ENCODE peak calls at places on chromosomes 4 and X, in four cellular contexts. I is SK-N-SH, E is K562, R is HepG2. Q is an unnamed sample.

GRCh38 chr4:80610845-80611244 is 275.3 kb downstream of the CFAP299 start:
- DNase-seq in I (no peak), E (no peak), R (no peak), Q (no peak)

GRCh38 chr4:10123227-10124101 is 6.9 kb upstream of the WDR1 start:
- DNase-seq in I (peak; percentile 34), E (no peak), R (peak; percentile 86), Q (peak; percentile 52)

GRCh38 chr4:16588170-16588569 is 310.3 kb downstream of the LDB2 start:
- DNase-seq in I (no peak), E (no peak), R (no peak), Q (no peak)

GRCh38 chrX:10794203-10794630 is 173.8 kb upstream of the MID1 start:
- DNase-seq in I (no peak), E (no peak), R (no peak), Q (no peak)

GRCh38 chr4:6172093-6172926 is 28.0 kb downstream of the JAKMIP1 start:
- DNase-seq in I (peak; percentile 80), E (no peak), R (no peak), Q (no peak)

GRCh38 chrX:71216446-71216845 is 6.6 kb upstream of the GJB1 start:
- DNase-seq in I (no peak), E (no peak), R (peak; percentile 42), Q (no peak)

GRCh38 chr4:20252656-20253271 is 1.1 kb downstream of the SLIT2 start:
- DNase-seq in I (peak; percentile 55), E (no peak), R (no peak), Q (peak; percentile 33)

GRCh38 chr4:173343832-173344397 is 9.8 kb upstream of the HMGB2 start:
- DNase-seq in I (no peak), E (no peak), R (no peak), Q (no peak)

GRCh38 chrX:149365061-149365460 is 140.0 kb downstream of the IDS start:
- DNase-seq in I (no peak), E (no peak), R (peak; percentile 2), Q (no peak)

GRCh38 chr4:47528651-47529050 is 43.6 kb downstream of the ATP10D start:
- DNase-seq in I (no peak), E (no peak), R (no peak), Q (no peak)

GRCh38 chr4:16226816-16227461 is 668 bp upstream of the TAPT1 start:
- DNase-seq in I (peak; percentile 76), E (peak; percentile 52), R (peak; percentile 35), Q (peak; percentile 65)

GRCh38 chr4:2831611-2832308 is 11.9 kb upstream of the ADD1 start:
- DNase-seq in I (peak; percentile 23), E (no peak), R (no peak), Q (no peak)

GRCh38 chr4:87853108-87853507 is 20.3 kb downstream of the MEPE start:
- DNase-seq in I (peak; percentile 44), E (no peak), R (peak; percentile 60), Q (no peak)

GRCh38 chr4:70838400-70838971 is 1.2 kb downstream of the GRSF1 start:
- DNase-seq in I (peak; percentile 49), E (no peak), R (no peak), Q (no peak)

GRCh38 chr4:158155656-158156356 is 17.0 kb downstream of the GASK1B start:
- DNase-seq in I (no peak), E (no peak), R (no peak), Q (no peak)

GRCh38 chrX:41022579-41022978 is 62.7 kb upstream of the USP9X start:
- DNase-seq in I (no peak), E (no peak), R (peak; percentile 83), Q (no peak)

GRCh38 chrX:74506310-74507115 is 85.2 kb downstream of the SLC16A2 start:
- DNase-seq in I (no peak), E (no peak), R (no peak), Q (no peak)

GRCh38 chrX:70481424-70481823 is 36.8 kb downstream of the DLG3 start:
- DNase-seq in I (no peak), E (no peak), R (no peak), Q (no peak)

GRCh38 chrX:136209016-136209738 is 42.0 kb downstream of the MAP7D3 start:
- DNase-seq in I (peak; percentile 62), E (peak; percentile 50), R (no peak), Q (peak; percentile 31)

GRCh38 chr4:74006009-74006476 is 7.6 kb upstream of the CXCL5 start:
- DNase-seq in I (no peak), E (no peak), R (no peak), Q (no peak)

GRCh38 chrX:129641941-129642340 is 12.8 kb downstream of the APLN start:
- DNase-seq in I (no peak), E (no peak), R (no peak), Q (no peak)

GRCh38 chr4:168631241-168632151 is 134.6 kb downstream of the PALLD start:
- DNase-seq in I (peak; percentile 87), E (no peak), R (no peak), Q (peak; percentile 72)

GRCh38 chrX:41759817-41760216 is 35.8 kb downstream of the GPR82 start:
- DNase-seq in I (peak; percentile 14), E (peak; percentile 14), R (peak; percentile 4), Q (no peak)

GRCh38 chr4:118745357-118745756 is 60.2 kb downstream of the METTL14 start:
- DNase-seq in I (no peak), E (no peak), R (no peak), Q (no peak)

GRCh38 chr4:73589261-73589847 is 30.9 kb downstream of the RASSF6 start:
- DNase-seq in I (no peak), E (no peak), R (no peak), Q (no peak)

GRCh38 chrX:120457766-120458180 is 11.3 kb downstream of the LAMP2 start:
- DNase-seq in I (no peak), E (no peak), R (no peak), Q (no peak)

GRCh38 chrX:102599950-102600579 is 750 bp downstream of the ARMCX5 start:
- DNase-seq in I (no peak), E (no peak), R (no peak), Q (no peak)

GRCh38 chr4:15649914-15650545 is 5.1 kb downstream of the FBXL5 start:
- DNase-seq in I (peak; percentile 52), E (peak; percentile 50), R (peak; percentile 59), Q (peak; percentile 37)

GRCh38 chr4:88814043-88814617 is 116.5 kb upstream of the NAP1L5 start:
- DNase-seq in I (no peak), E (no peak), R (no peak), Q (peak; percentile 22)

GRCh38 chr4:6256141-6256540 is 13.5 kb upstream of the WFS1 start:
- DNase-seq in I (no peak), E (no peak), R (no peak), Q (no peak)

GRCh38 chrX:13938053-13938765 is 91.5 kb downstream of the GEMIN8 start:
- DNase-seq in I (peak; percentile 82), E (no peak), R (no peak), Q (peak; percentile 75)

GRCh38 chrX:1425381-1425780 is 27.3 kb downstream of the ASMTL start:
- DNase-seq in I (no peak), E (no peak), R (no peak), Q (no peak)

GRCh38 chrX:109918753-109919152 is 84.2 kb upstream of the TMEM164 start:
- DNase-seq in I (no peak), E (no peak), R (no peak), Q (no peak)

GRCh38 chrX:55907968-55908607 is 190.5 kb downstream of the RRAGB start:
- DNase-seq in I (no peak), E (peak; percentile 27), R (no peak), Q (peak; percentile 73)

GRCh38 chr4:124276461-124276860 is 436.1 kb downstream of the ANKRD50 start:
- DNase-seq in I (no peak), E (no peak), R (no peak), Q (no peak)

GRCh38 chrX:7059214-7059838 is 88.2 kb upstream of the STS start:
- DNase-seq in I (no peak), E (no peak), R (no peak), Q (no peak)

GRCh38 chrX:119266364-119266995 is 30.4 kb downstream of the PGRMC1 start:
- DNase-seq in I (peak; percentile 53), E (peak; percentile 27), R (peak; percentile 0), Q (peak; percentile 10)

DNA sequence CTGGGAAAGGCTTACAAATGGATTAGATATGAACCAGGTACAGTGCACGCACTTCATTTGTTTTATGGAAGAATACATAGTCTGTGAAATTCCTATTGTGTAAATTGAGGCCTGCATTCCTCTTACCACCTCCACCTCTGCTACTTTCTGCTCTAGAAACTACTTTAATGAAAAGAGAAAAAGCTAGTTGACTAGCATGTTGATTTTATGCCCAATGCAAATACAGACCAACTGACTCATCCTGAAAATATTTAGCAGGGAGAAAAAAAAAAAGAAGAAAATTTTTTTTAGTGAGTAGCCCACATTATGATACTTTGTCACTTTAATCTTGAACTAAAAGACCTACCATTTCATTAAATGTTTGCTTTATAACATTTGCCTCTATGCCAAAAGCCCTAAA is 41.2 kb downstream of the DCLK2 start:
- DNase-seq in I (no peak), E (no peak), R (peak; percentile 61), Q (no peak)
- TF ChIP-seq MAX in I (no peak), E (no peak), R (no peak), Q (no peak)

GRCh38 chr4:189362364-189362763 is 578.3 kb upstream of the FRG1 start:
- DNase-seq in I (no peak), E (no peak), R (no peak), Q (no peak)

GRCh38 chr4:189364032-189364449 is 576.6 kb upstream of the FRG1 start:
- DNase-seq in I (no peak), E (no peak), R (peak; percentile 56), Q (no peak)

DNA sequence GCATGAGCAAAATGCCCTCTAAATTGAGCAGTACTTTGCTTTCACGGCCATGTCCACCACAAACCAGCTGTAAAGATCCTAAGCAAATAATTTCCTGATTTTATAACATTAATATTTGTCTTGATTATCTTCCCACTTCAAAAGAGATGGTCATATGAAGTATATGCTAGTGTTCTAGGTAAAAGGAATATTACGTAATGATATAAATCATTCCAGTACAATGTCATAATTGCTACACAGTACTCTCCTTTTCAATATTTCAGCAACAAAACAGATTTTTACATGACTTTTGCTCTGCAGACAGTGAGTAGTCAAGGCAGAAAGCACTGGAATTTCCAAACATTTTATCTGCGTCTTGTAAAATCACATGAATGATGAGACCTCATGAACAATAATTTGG is 572.8 kb upstream of the FRG1 start:
- DNase-seq in I (no peak), E (no peak), R (no peak), Q (no peak)
- TF ChIP-seq FOXJ3 in I (no peak), E (no peak), R (no peak), Q (no peak)

GRCh38 chr4:161061046-161061445 is 1102.8 kb downstream of the FSTL5 start:
- DNase-seq in I (peak; percentile 1), E (no peak), R (no peak), Q (no peak)
- TF ChIP-seq MAX in I (no peak), E (no peak), R (no peak), Q (no peak)

GRCh38 chr4:1534876-1535526 is 128.8 kb upstream of the NKX1-1 start:
- DNase-seq in I (no peak), E (no peak), R (no peak), Q (no peak)
- TF ChIP-seq FOXJ3 in I (no peak), E (no peak), R (no peak), Q (no peak)

DNA sequence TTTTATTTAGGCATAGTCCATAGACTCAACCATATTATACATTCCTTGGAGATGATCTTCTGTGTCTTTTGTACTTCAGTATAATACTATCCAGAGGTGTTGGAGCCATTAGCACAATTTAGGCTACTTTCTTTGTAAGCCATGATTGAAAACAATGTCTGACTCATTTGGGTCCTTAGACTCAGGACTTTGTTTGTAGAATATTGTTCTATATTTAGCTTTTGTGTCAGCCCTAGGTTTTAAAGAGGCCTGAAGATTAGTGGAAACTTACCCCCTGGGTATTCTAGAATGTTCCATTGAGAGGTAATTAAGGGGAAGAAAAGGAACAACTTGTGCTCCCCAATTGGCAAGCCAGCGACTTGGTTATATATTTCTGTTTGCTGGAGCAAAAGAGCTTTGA is 145.2 kb upstream of the SCML1 start:
- DNase-seq in I (no peak), E (no peak), R (no peak), Q (no peak)
- TF ChIP-seq MAX in I (no peak), E (no peak), R (no peak), Q (no peak)